ENCODE peak calls at places on chromosome 10, in four cellular contexts. S, U, Q and R are unnamed samples.

GRCh38 chr10:34092891-34093290 is 722.2 kb downstream of the PARD3 start:
- DNase-seq in U (peak; percentile 71), S (no peak), Q (no peak), R (no peak)

GRCh38 chr10:119693262-119693957 is 32.4 kb upstream of the INPP5F start:
- DNase-seq in U (no peak), Q (no peak), S (no peak), R (no peak)

GRCh38 chr10:50618624-50619023 is 5.1 kb downstream of the SGMS1 start:
- DNase-seq in Q (no peak), S (no peak), U (no peak), R (no peak)

GRCh38 chr10:4301296-4301695 is 516.3 kb upstream of the KLF6 start:
- DNase-seq in U (peak; percentile 3), Q (no peak), S (no peak), R (no peak)

GRCh38 chr10:123855013-123855684 is 36.5 kb downstream of the CPXM2 start:
- DNase-seq in Q (no peak), S (no peak), U (peak; percentile 79), R (no peak)

GRCh38 chr10:125094111-125094705 is 66.2 kb downstream of the CTBP2 start:
- DNase-seq in S (no peak), U (no peak), Q (no peak), R (peak; percentile 38)

GRCh38 chr10:72049472-72049871 is 38.9 kb downstream of the SPOCK2 start:
- DNase-seq in Q (no peak), U (no peak), S (no peak), R (no peak)

GRCh38 chr10:48257407-48257961 is 17.0 kb downstream of the FRMPD2 start:
- DNase-seq in Q (no peak), U (peak; percentile 14), S (no peak), R (no peak)

GRCh38 chr10:17216217-17216900 is 11.7 kb upstream of the VIM start:
- DNase-seq in Q (peak; percentile 98), S (peak; percentile 24), U (peak; percentile 99), R (no peak)

GRCh38 chr10:22959292-22959691 is 31.4 kb downstream of the ARMC3 start:
- DNase-seq in S (no peak), U (no peak), Q (no peak), R (no peak)

GRCh38 chr10:71457908-71458307 is 61.2 kb downstream of the CDH23 start:
- DNase-seq in Q (no peak), S (no peak), U (no peak), R (no peak)

GRCh38 chr10:43078986-43079273 is 2.1 kb downstream of the RET start:
- DNase-seq in S (peak; percentile 28), U (peak; percentile 4), Q (peak; percentile 15), R (no peak)

GRCh38 chr10:85967594-85967993 is 399.0 kb downstream of the GRID1 start:
- DNase-seq in U (no peak), S (no peak), Q (no peak), R (no peak)

GRCh38 chr10:71863203-71863602 is 12.2 kb upstream of the PSAP start:
- DNase-seq in U (no peak), S (no peak), Q (no peak), R (peak; percentile 9)

GRCh38 chr10:26436848-26437247 is 1.3 kb upstream of the APBB1IP start:
- DNase-seq in Q (no peak), S (no peak), U (no peak), R (no peak)

GRCh38 chr10:6579904-6580278 is at the start of gene PRKCQ:
- DNase-seq in U (peak; percentile 10), Q (peak; percentile 43), S (peak; percentile 35), R (no peak)

GRCh38 chr10:92688927-92689662 is 660 bp upstream of the HHEX start:
- DNase-seq in U (no peak), Q (peak; percentile 44), S (no peak), R (no peak)

GRCh38 chr10:71795248-71795647 is 21.9 kb upstream of the VSIR start:
- DNase-seq in Q (peak; percentile 38), U (peak; percentile 16), S (no peak), R (no peak)

GRCh38 chr10:43299579-43299978 is 32.7 kb upstream of the RASGEF1A start:
- DNase-seq in U (no peak), S (peak; percentile 37), Q (no peak), R (no peak)

GRCh38 chr10:5911670-5912069 is 21.6 kb downstream of the FBH1 start:
- DNase-seq in Q (no peak), S (no peak), U (no peak), R (no peak)

GRCh38 chr10:3622845-3623621 is 162.0 kb downstream of the KLF6 start:
- DNase-seq in Q (peak; percentile 51), S (no peak), U (peak; percentile 8), R (no peak)

GRCh38 chr10:81874878-81875679 is at the start of gene NRG3:
- DNase-seq in U (no peak), S (no peak), Q (no peak), R (no peak)

GRCh38 chr10:34491666-34492065 is 323.4 kb downstream of the PARD3 start:
- DNase-seq in Q (peak; percentile 49), S (no peak), U (no peak), R (no peak)

GRCh38 chr10:44850356-44850934 is 60.7 kb upstream of the TMEM72 start:
- DNase-seq in S (no peak), U (no peak), Q (no peak), R (no peak)

GRCh38 chr10:108911814-108912541 is 1011.3 kb downstream of the XPNPEP1 start:
- DNase-seq in U (peak; percentile 59), Q (peak; percentile 37), S (peak; percentile 21), R (no peak)

GRCh38 chr10:43292745-43293676 is 26.1 kb upstream of the RASGEF1A start:
- DNase-seq in U (peak; percentile 35), Q (peak; percentile 66), S (peak; percentile 70), R (no peak)

GRCh38 chr10:114638874-114639625 is 19.0 kb downstream of the ABLIM1 start:
- DNase-seq in Q (peak; percentile 75), U (peak; percentile 98), S (no peak), R (no peak)

GRCh38 chr10:88318803-88319202 is 264.3 kb downstream of the RNLS start:
- DNase-seq in S (peak; percentile 2), U (no peak), Q (no peak), R (no peak)

GRCh38 chr10:68598978-68599753 is 39.0 kb downstream of the TET1 start:
- DNase-seq in U (peak; percentile 87), Q (peak; percentile 78), S (no peak), R (peak; percentile 76)

GRCh38 chr10:3774814-3775670 is 10.0 kb downstream of the KLF6 start:
- DNase-seq in Q (peak; percentile 88), U (peak; percentile 89), S (peak; percentile 66), R (no peak)

GRCh38 chr10:121990015-121990677 is 1.2 kb downstream of the TACC2 start:
- DNase-seq in S (peak; percentile 67), Q (no peak), U (no peak), R (no peak)

GRCh38 chr10:133089461-133089800 is 1.7 kb downstream of the ADGRA1 start:
- DNase-seq in U (no peak), S (no peak), Q (no peak), R (no peak)

GRCh38 chr10:8137272-8137680 is 82.8 kb downstream of the GATA3 start:
- DNase-seq in Q (no peak), U (no peak), S (peak; percentile 1), R (no peak)

DNA sequence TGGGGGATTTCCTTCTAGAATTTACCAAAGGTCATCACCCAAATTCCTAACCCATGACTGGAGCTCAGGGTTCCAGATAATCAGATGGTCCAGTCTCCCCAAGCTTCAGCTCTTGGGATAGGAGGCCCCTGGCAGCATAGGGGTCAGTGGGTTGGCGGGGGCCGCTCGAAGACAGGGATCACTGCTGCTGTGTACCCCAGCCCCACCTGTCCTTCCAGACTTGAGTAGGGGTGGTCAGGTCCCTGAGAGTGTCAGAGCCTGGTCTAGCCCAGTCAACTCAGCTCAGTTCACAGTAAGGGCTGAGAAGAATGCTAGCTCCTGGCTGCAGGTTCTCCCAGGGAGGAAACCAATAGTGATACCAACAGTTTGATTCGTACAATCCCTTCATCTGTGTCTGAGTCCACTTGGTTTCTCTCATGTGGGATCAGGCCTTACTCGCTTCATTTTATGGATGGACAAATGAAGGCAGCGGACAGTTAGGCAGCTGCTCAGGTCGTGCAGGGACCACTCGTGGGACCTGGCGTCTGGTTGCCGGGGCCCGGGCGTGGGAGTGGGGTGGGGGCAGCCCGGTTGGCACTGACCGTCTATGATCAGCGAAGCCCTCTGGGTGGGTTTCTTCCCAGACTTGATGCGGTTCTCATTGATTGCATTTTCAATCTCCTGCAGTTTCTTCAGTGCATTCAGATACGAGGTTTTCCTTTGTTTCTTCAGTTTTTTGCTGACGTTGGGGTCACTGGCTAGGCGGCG is 78.9 kb downstream of the PRPF18 start:
- DNase-seq in S (no peak), Q (no peak), U (no peak), R (no peak)
- H3K4me3 ChIP-seq in S (no peak overlapping the region), Q (no peak overlapping the region), U (no peak overlapping the region), R (no peak overlapping the region)

GRCh38 chr10:29618341-29619171 is 16.2 kb downstream of the SVIL start:
- DNase-seq in S (no peak), U (no peak), Q (peak; percentile 41), R (no peak)
- H3K4me3 ChIP-seq in S (no peak overlapping the region), U (no peak overlapping the region), Q (no peak overlapping the region), R (no peak overlapping the region)

GRCh38 chr10:80535671-80536360 is 1.9 kb upstream of the SH2D4B start:
- DNase-seq in S (peak; percentile 83), Q (peak; percentile 28), U (peak; percentile 59), R (peak; percentile 96)
- H3K4me3 ChIP-seq in S (peak overlapping the region; percentile 25), Q (no peak overlapping the region), U (peak overlapping the region; percentile 51), R (no peak overlapping the region)

GRCh38 chr10:110638319-110638718 is 5.8 kb upstream of the RBM20 start:
- DNase-seq in Q (no peak), S (no peak), U (no peak), R (no peak)
- H3K4me3 ChIP-seq in Q (no peak overlapping the region), S (no peak overlapping the region), U (no peak overlapping the region), R (no peak overlapping the region)

GRCh38 chr10:129960493-129961273 is 3.4 kb downstream of the EBF3 start:
- DNase-seq in U (no peak), S (no peak), Q (peak; percentile 52), R (no peak)
- H3K4me3 ChIP-seq in U (no peak overlapping the region), S (no peak overlapping the region), Q (peak overlapping the region; percentile 36), R (no peak overlapping the region)